ENCODE peak calls at places on chromosomes 3 and 15, in ten cellular contexts. C is substantia nigra; G is Caki2; X is ureter; E is activated CD4-positive, alpha-beta T cell treated with anti-CD3 and anti-CD28 coated beads, Interleukin-2, amount 50 U/mL, for 4 hours; N is CD8-positive, alpha-beta T cell; O is endothelial cell of umbilical vein; V is foreskin keratinocyte; T is AG08396; S is memory B cell. Y is an unnamed sample.

GRCh38 chr3:60742606-60743145 is 508.6 kb downstream of the FHIT start:
- DNase-seq in C (no peak), G (peak), X (no peak), E (no peak), N (no peak), O (no peak), V (no peak), T (peak), S (no peak), Y (no peak)

GRCh38 chr3:172237121-172237742 is 197.9 kb downstream of the FNDC3B start:
- DNase-seq in C (no peak), G (no peak), X (no peak), E (no peak), N (no peak), O (no peak), V (no peak), T (no peak), S (no peak), Y (no peak)

GRCh38 chr3:120450261-120450913 is 405 bp downstream of the FSTL1 start:
- DNase-seq in C (no peak), G (peak), X (no peak), E (no peak), N (no peak), O (peak), V (no peak), T (peak), S (no peak), Y (no peak)

GRCh38 chr15:41950127-41950483 is 22.3 kb downstream of the EHD4 start:
- DNase-seq in C (no peak), G (no peak), X (no peak), E (no peak), N (no peak), O (no peak), V (no peak), T (no peak), S (no peak), Y (no peak)

GRCh38 chr3:66729685-66730393 is 229.0 kb upstream of the LRIG1 start:
- DNase-seq in C (no peak), G (no peak), X (no peak), E (no peak), N (no peak), O (no peak), V (no peak), T (no peak), S (no peak), Y (no peak)

GRCh38 chr3:42961633-42962032 is 17.5 kb upstream of the GASK1A start:
- DNase-seq in C (peak), G (peak), X (peak), E (peak), N (no peak), O (peak), V (no peak), T (peak), S (no peak), Y (peak)

GRCh38 chr3:123386477-123387040 is 62.3 kb downstream of the ADCY5 start:
- DNase-seq in C (no peak), G (no peak), X (no peak), E (no peak), N (no peak), O (no peak), V (no peak), T (no peak), S (no peak), Y (no peak)

GRCh38 chr3:178583963-178584575 is 47.8 kb downstream of the KCNMB2 start:
- DNase-seq in C (no peak), G (no peak), X (no peak), E (no peak), N (no peak), O (no peak), V (no peak), T (no peak), S (no peak), Y (no peak)

GRCh38 chr3:43259626-43260025 is 26.7 kb upstream of the SNRK start:
- DNase-seq in C (no peak), G (peak), X (no peak), E (no peak), N (no peak), O (no peak), V (peak), T (no peak), S (no peak), Y (no peak)

GRCh38 chr15:83991163-83991562 is 244.4 kb upstream of the GOLGA6L4 start:
- DNase-seq in C (no peak), G (no peak), X (no peak), E (no peak), N (no peak), O (no peak), V (no peak), T (no peak), S (no peak), Y (no peak)

GRCh38 chr3:138082992-138083386 is 32.4 kb downstream of the DZIP1L start:
- DNase-seq in C (no peak), G (no peak), X (no peak), E (no peak), N (no peak), O (no peak), V (no peak), T (no peak), S (no peak), Y (no peak)

GRCh38 chr3:179672918-179673317 is 20.1 kb downstream of the USP13 start:
- DNase-seq in C (no peak), G (no peak), X (no peak), E (no peak), N (no peak), O (no peak), V (no peak), T (no peak), S (no peak), Y (no peak)

GRCh38 chr3:102156426-102156825 is 278.4 kb upstream of the ZPLD1 start:
- DNase-seq in C (no peak), G (peak), X (no peak), E (no peak), N (no peak), O (peak), V (peak), T (peak), S (no peak), Y (peak)

GRCh38 chr3:177385831-177386301 is 188.6 kb upstream of the TBL1XR1 start:
- DNase-seq in C (no peak), G (peak), X (no peak), E (no peak), N (no peak), O (peak), V (peak), T (peak), S (no peak), Y (no peak)

GRCh38 chr3:52136513-52136912 is 17.7 kb downstream of the POC1A start:
- DNase-seq in C (no peak), G (no peak), X (no peak), E (no peak), N (no peak), O (peak), V (no peak), T (no peak), S (no peak), Y (no peak)

GRCh38 chr15:74768771-74769342 is 13.0 kb upstream of the CSK start:
- DNase-seq in C (peak), G (peak), X (no peak), E (peak), N (peak), O (peak), V (no peak), T (peak), S (no peak), Y (no peak)

GRCh38 chr3:112362221-112362620 is 29.3 kb downstream of the CD200 start:
- DNase-seq in C (no peak), G (no peak), X (no peak), E (no peak), N (no peak), O (peak), V (no peak), T (no peak), S (no peak), Y (no peak)

GRCh38 chr3:197599089-197599765 is 43.5 kb upstream of the BDH1 start:
- DNase-seq in C (no peak), G (peak), X (peak), E (peak), N (peak), O (peak), V (peak), T (peak), S (peak), Y (peak)

GRCh38 chr3:139934557-139935070 is 371 bp upstream of the CLSTN2 start:
- DNase-seq in C (peak), G (peak), X (peak), E (no peak), N (no peak), O (no peak), V (no peak), T (peak), S (no peak), Y (peak)

Y was measured in retinal pigment epithelial cell.